ENCODE peak calls at places on chromosomes 12 and 14, in five cellular contexts. H is naive thymus-derived CD4-positive, alpha-beta T cell; I is Daoy; K is A673; G is mucosa of gallbladder. P is an unnamed sample.
A peak's percentile ranks its signal among the peaks of the same experiment; 100 is the strongest.

GRCh38 chr14:36522972-36523685 is 3.1 kb upstream of the NKX2-1 start:
- DNase-seq in H (no peak), I (no peak), K (no peak), G (no peak), P (no peak)

GRCh38 chr14:22002860-22003284 is 329.3 kb upstream of the OR4E1 start:
- DNase-seq in H (peak; percentile 66), I (peak; percentile 71), K (peak; percentile 56), G (no peak), P (no peak)

GRCh38 chr12:60832300-60832699 is 1236.5 kb downstream of the SLC16A7 start:
- DNase-seq in H (no peak), I (no peak), K (no peak), G (no peak), P (no peak)

GRCh38 chr12:45934956-45935355 is 55.4 kb downstream of the SCAF11 start:
- DNase-seq in H (no peak), I (no peak), K (no peak), G (no peak), P (no peak)

GRCh38 chr12:49887536-49888401 is 15.9 kb downstream of the FAIM2 start:
- DNase-seq in H (no peak), I (no peak), K (no peak), G (no peak), P (no peak)

GRCh38 chr14:101236496-101237240 is 324.6 kb upstream of the DIO3 start:
- DNase-seq in H (no peak), I (no peak), K (no peak), G (no peak), P (no peak)

GRCh38 chr12:113870035-113870434 is 96.1 kb downstream of the RBM19 start:
- DNase-seq in H (no peak), I (no peak), K (no peak), G (no peak), P (no peak)

GRCh38 chr12:12266389-12266872 is 413 bp downstream of the LRP6 start:
- DNase-seq in H (peak; percentile 10), I (no peak), K (no peak), G (peak; percentile 15), P (no peak)

GRCh38 chr12:68538722-68539614 is 71.7 kb upstream of the RAP1B start:
- DNase-seq in H (peak; percentile 75), I (peak; percentile 89), K (peak; percentile 94), G (peak; percentile 21), P (peak; percentile 84)

GRCh38 chr14:88234442-88234841 is 88.6 kb downstream of the KCNK10 start:
- DNase-seq in H (no peak), I (no peak), K (no peak), G (no peak), P (no peak)

GRCh38 chr14:26596722-26597030 is 1.2 kb downstream of the NOVA1 start:
- DNase-seq in H (no peak), I (peak; percentile 9), K (peak; percentile 29), G (no peak), P (no peak)

GRCh38 chr12:52090291-52090690 is 10.8 kb downstream of the SMIM41 start:
- DNase-seq in H (no peak), I (no peak), K (no peak), G (no peak), P (no peak)

GRCh38 chr14:72443991-72444431 is 449.9 kb downstream of the DPF3 start:
- DNase-seq in H (no peak), I (peak; percentile 54), K (no peak), G (no peak), P (no peak)

GRCh38 chr12:69024413-69024812 is 91.4 kb upstream of the CPM start:
- DNase-seq in H (no peak), I (peak; percentile 77), K (no peak), G (peak; percentile 93), P (no peak)

GRCh38 chr14:92466068-92466458 is 47.5 kb upstream of the RIN3 start:
- DNase-seq in H (no peak), I (no peak), K (no peak), G (no peak), P (no peak)

GRCh38 chr12:14689144-14689543 is 7.3 kb downstream of the GUCY2C start:
- DNase-seq in H (no peak), I (no peak), K (no peak), G (no peak), P (no peak)

GRCh38 chr12:20601668-20602280 is 93.4 kb upstream of the SLCO1C1 start:
- DNase-seq in H (no peak), I (no peak), K (peak; percentile 42), G (no peak), P (peak; percentile 67)